ENCODE peak calls at places on chromosome 9, in seven cellular contexts. E, H, A, T, C, S and Y are unnamed samples.

GRCh38 chr9:114538241-114538640 is 33.0 kb upstream of the WHRN start:
- DNase-seq in E (no peak), H (peak; percentile 57), A (no peak), T (no peak), C (peak; percentile 68), S (peak; percentile 78), Y (no peak)

GRCh38 chr9:26971721-26972120 is 15.5 kb downstream of the IFT74 start:
- DNase-seq in E (no peak), H (no peak), A (no peak), T (no peak), C (no peak), S (no peak), Y (no peak)

GRCh38 chr9:133976888-133977287 is 15.2 kb downstream of the VAV2 start:
- DNase-seq in E (no peak), H (no peak), A (no peak), T (no peak), C (no peak), S (no peak), Y (peak; percentile 68)

GRCh38 chr9:84711398-84711777 is 41.9 kb downstream of the NTRK2 start:
- DNase-seq in E (no peak), H (no peak), A (no peak), T (no peak), C (no peak), S (no peak), Y (no peak)

GRCh38 chr9:133558191-133559126 is 24.0 kb downstream of the ADAMTSL2 start:
- DNase-seq in E (no peak), H (peak; percentile 67), A (peak; percentile 81), T (peak; percentile 54), C (no peak), S (no peak), Y (no peak)

GRCh38 chr9:112119225-112120045 is 55.7 kb downstream of the SUSD1 start:
- DNase-seq in E (no peak), H (no peak), A (no peak), T (peak; percentile 49), C (peak; percentile 89), S (no peak), Y (no peak)

GRCh38 chr9:81202292-81202691 is 487.1 kb downstream of the TLE1 start:
- DNase-seq in E (no peak), H (no peak), A (no peak), T (no peak), C (no peak), S (no peak), Y (no peak)

GRCh38 chr9:135989722-135990467 is 28.7 kb upstream of the UBAC1 start:
- DNase-seq in E (peak; percentile 61), H (no peak), A (no peak), T (no peak), C (no peak), S (no peak), Y (no peak)

GRCh38 chr9:122200960-122201635 is 27.7 kb downstream of the LHX6 start:
- DNase-seq in E (no peak), H (no peak), A (no peak), T (no peak), C (no peak), S (no peak), Y (peak; percentile 35)

GRCh38 chr9:1120500-1120899 is 70.3 kb downstream of the DMRT2 start:
- DNase-seq in E (no peak), H (no peak), A (no peak), T (no peak), C (no peak), S (no peak), Y (no peak)

GRCh38 chr9:68643901-68644809 is 60.9 kb upstream of the PIP5K1B start:
- DNase-seq in E (no peak), H (peak; percentile 89), A (no peak), T (no peak), C (no peak), S (peak; percentile 36), Y (no peak)

GRCh38 chr9:35611230-35611797 is 6.3 kb downstream of the TESK1 start:
- DNase-seq in E (no peak), H (peak; percentile 67), A (no peak), T (no peak), C (peak; percentile 38), S (peak; percentile 58), Y (no peak)

GRCh38 chr9:2231831-2232230 is 216.7 kb downstream of the SMARCA2 start:
- DNase-seq in E (no peak), H (no peak), A (no peak), T (no peak), C (no peak), S (no peak), Y (no peak)

GRCh38 chr9:136530472-136531089 is 15.3 kb downstream of the NOTCH1 start:
- DNase-seq in E (no peak), H (no peak), A (no peak), T (no peak), C (no peak), S (no peak), Y (no peak)

GRCh38 chr9:32882616-32883015 is 99.3 kb downstream of the TMEM215 start:
- DNase-seq in E (no peak), H (no peak), A (no peak), T (no peak), C (no peak), S (no peak), Y (no peak)

GRCh38 chr9:135887585-135888050 is 19.7 kb downstream of the CAMSAP1 start:
- DNase-seq in E (no peak), H (peak; percentile 24), A (no peak), T (no peak), C (no peak), S (peak; percentile 81), Y (no peak)

GRCh38 chr9:126704157-126704941 is 90.6 kb downstream of the LMX1B start:
- DNase-seq in E (peak; percentile 65), H (no peak), A (peak; percentile 38), T (no peak), C (no peak), S (peak; percentile 43), Y (peak; percentile 78)

GRCh38 chr9:88652876-88653275 is 117.9 kb downstream of the NXNL2 start:
- DNase-seq in E (no peak), H (no peak), A (no peak), T (no peak), C (no peak), S (no peak), Y (no peak)

GRCh38 chr9:128689820-128690683 is 1.0 kb downstream of the SET start:
- DNase-seq in E (no peak), H (peak; percentile 68), A (no peak), T (no peak), C (peak; percentile 39), S (peak; percentile 45), Y (peak; percentile 77)